ENCODE peak calls at places on chromosomes 5 and 9, in six cellular contexts. U is neural crest cell, D is left lung, P is activated B cell treated with CpG ODN at 0.5 μM for 24 hours, T is prostate gland, J is transverse colon. H is an unnamed sample.

GRCh38 chr9:16150501-16150900 is 597.7 kb downstream of the CCDC171 start:
- DNase-seq in U (no peak), D (no peak), J (peak; percentile 17), P (no peak), T (peak; percentile 43), H (no peak)

GRCh38 chr9:19470567-19470966 is 61.8 kb downstream of the ACER2 start:
- DNase-seq in U (no peak), D (no peak), P (no peak), T (no peak), J (no peak), H (no peak)

GRCh38 chr5:127428748-127429147 is 88.7 kb upstream of the PRRC1 start:
- DNase-seq in P (no peak), J (no peak), T (no peak), D (no peak), U (no peak), H (no peak)

GRCh38 chr9:78692871-78693270 is 395.9 kb downstream of the PSAT1 start:
- DNase-seq in D (no peak), P (no peak), T (no peak), J (no peak), U (no peak), H (no peak)

GRCh38 chr5:80867233-80867632 is 92.9 kb upstream of the RASGRF2 start:
- DNase-seq in P (no peak), T (no peak), D (no peak), U (no peak), J (no peak), H (no peak)

GRCh38 chr9:35906923-35907699 is 1.1 kb downstream of the HRCT1 start:
- DNase-seq in J (peak; percentile 65), U (no peak), P (no peak), T (no peak), D (peak; percentile 84), H (no peak)

GRCh38 chr5:100840364-100840763 is 62.7 kb downstream of the ST8SIA4 start:
- DNase-seq in U (no peak), P (no peak), T (no peak), J (no peak), D (no peak), H (no peak)

GRCh38 chr5:115419794-115420585 is 123.5 kb upstream of the CCDC112 start:
- DNase-seq in D (peak; percentile 40), P (no peak), J (no peak), T (no peak), U (no peak), H (no peak)

GRCh38 chr9:110049699-110050450 is 158.1 kb downstream of the C9orf152 start:
- DNase-seq in U (peak; percentile 24), T (no peak), D (peak; percentile 44), J (peak; percentile 40), P (peak; percentile 28), H (no peak)

GRCh38 chr9:89353989-89354388 is 35.7 kb downstream of the SECISBP2 start:
- DNase-seq in T (no peak), D (no peak), J (no peak), P (no peak), U (no peak), H (no peak)

GRCh38 chr5:96459313-96460109 is 26.5 kb upstream of the PCSK1 start:
- DNase-seq in T (no peak), U (no peak), D (no peak), J (no peak), P (no peak), H (no peak)

GRCh38 chr9:133569891-133570651 is 35.6 kb downstream of the ADAMTSL2 start:
- DNase-seq in P (no peak), J (no peak), T (no peak), D (peak; percentile 78), U (no peak), H (no peak)

GRCh38 chr9:113501129-113501686 is 37.7 kb downstream of the RGS3 start:
- DNase-seq in D (no peak), P (no peak), T (no peak), U (no peak), J (no peak), H (no peak)

GRCh38 chr5:148927307-148927946 is 101.0 kb downstream of the ADRB2 start:
- DNase-seq in D (no peak), J (no peak), U (no peak), P (no peak), T (no peak), H (no peak)
- TF ChIP-seq CTCF in D (no peak), J (no peak), U (no peak), P (no peak), T (no peak), H (no peak)

GRCh38 chr5:180341595-180341994 is 11.5 kb downstream of the GFPT2 start:
- DNase-seq in U (no peak), T (no peak), J (no peak), P (no peak), D (no peak), H (no peak)
- TF ChIP-seq CTCF in U (no peak), T (no peak), J (no peak), P (no peak), D (no peak), H (no peak)

GRCh38 chr5:110785356-110785755 is 46.5 kb downstream of the SLC25A46 start:
- DNase-seq in T (no peak), U (no peak), D (no peak), J (no peak), P (no peak), H (no peak)

GRCh38 chr5:110784901-110785300 is 46.1 kb downstream of the SLC25A46 start:
- DNase-seq in D (no peak), J (no peak), U (no peak), T (no peak), P (no peak), H (no peak)

GRCh38 chr5:110790673-110791072 is 51.9 kb downstream of the SLC25A46 start:
- DNase-seq in P (no peak), T (no peak), U (no peak), D (no peak), J (no peak), H (no peak)
- TF ChIP-seq CTCF in P (no peak), T (no peak), U (no peak), D (peak; percentile 15), J (no peak), H (no peak)

GRCh38 chr9:87725900-87726709 is at the start of gene CTSL:
- DNase-seq in P (no peak), J (peak; percentile 89), D (peak; percentile 90), T (peak; percentile 86), U (peak; percentile 61), H (peak; percentile 75)
- TF ChIP-seq CTCF in P (no peak), J (peak; percentile 34), D (no peak), T (peak; percentile 46), U (peak; percentile 51), H (no peak)

H was measured in mesothelial cell of epicardium.